ENCODE peak calls at places on chromosomes 13 and 19, in eight cellular contexts. O, W, N, E, R, M, Y and J are unnamed samples.

GRCh38 chr19:15447057-15447456 is 2.7 kb downstream of the WIZ start:
- DNase-seq in W (no peak), E (no peak), O (no peak), N (no peak), R (no peak), M (no peak), Y (no peak), J (no peak)

GRCh38 chr13:42859760-42860159 is 78.4 kb downstream of the FAM216B start:
- DNase-seq in O (no peak), E (no peak), N (no peak), M (no peak), R (no peak), Y (no peak), W (no peak), J (no peak)

GRCh38 chr13:25217023-25217909 is 45.2 kb upstream of the AMER2 start:
- DNase-seq in W (peak; percentile 13), E (peak; percentile 2), N (no peak), O (no peak), R (no peak), Y (no peak), M (no peak), J (no peak)

GRCh38 chr19:15107056-15108010 is at the start of gene SYDE1:
- DNase-seq in N (no peak), O (no peak), Y (no peak), M (no peak), W (peak; percentile 63), E (peak; percentile 72), R (no peak), J (no peak)

GRCh38 chr19:10271543-10272086 is 695 bp downstream of the ICAM1 start:
- DNase-seq in N (no peak), Y (peak; percentile 70), E (peak; percentile 37), R (no peak), O (peak; percentile 90), M (no peak), W (no peak), J (no peak)

GRCh38 chr13:67754016-67754415 is 523.9 kb upstream of the PCDH9 start:
- DNase-seq in E (no peak), W (no peak), Y (no peak), R (no peak), N (no peak), O (no peak), M (no peak), J (no peak)

GRCh38 chr13:102846261-102847015 is 606 bp downstream of the ERCC5 start:
- DNase-seq in N (no peak), R (peak; percentile 72), M (peak; percentile 16), W (peak; percentile 30), Y (peak; percentile 37), E (peak; percentile 54), O (peak; percentile 69), J (no peak)

GRCh38 chr13:97933736-97934135 is 19.7 kb upstream of the IPO5 start:
- DNase-seq in E (no peak), W (no peak), N (no peak), Y (no peak), M (no peak), R (no peak), O (no peak), J (no peak)

GRCh38 chr13:45289936-45290563 is 50.9 kb downstream of the TPT1 start:
- DNase-seq in R (no peak), Y (no peak), W (no peak), O (no peak), M (no peak), E (no peak), N (no peak), J (no peak)

GRCh38 chr13:101170306-101170705 is 246.0 kb downstream of the NALCN start:
- DNase-seq in Y (no peak), O (no peak), M (no peak), W (no peak), E (no peak), R (no peak), N (no peak), J (no peak)

GRCh38 chr13:91526543-91527033 is 128.2 kb downstream of the GPC5 start:
- DNase-seq in M (no peak), W (no peak), N (no peak), R (no peak), Y (no peak), O (no peak), E (no peak), J (no peak)

GRCh38 chr19:29367701-29368306 is 154.9 kb upstream of the UQCRFS1 start:
- DNase-seq in W (no peak), Y (no peak), E (no peak), N (no peak), R (no peak), O (no peak), M (no peak), J (peak; percentile 31)

GRCh38 chr13:85266331-85266730 is 532.9 kb downstream of the SLITRK6 start:
- DNase-seq in R (no peak), O (no peak), W (no peak), N (no peak), Y (no peak), M (no peak), E (no peak), J (no peak)

GRCh38 chr13:85261757-85262346 is 537.4 kb downstream of the SLITRK6 start:
- DNase-seq in O (peak; percentile 27), N (no peak), W (peak; percentile 22), Y (no peak), E (no peak), R (no peak), M (no peak), J (no peak)

GRCh38 chr13:85265296-85265695 is 533.9 kb downstream of the SLITRK6 start:
- DNase-seq in Y (no peak), O (no peak), E (no peak), N (no peak), M (no peak), W (no peak), R (no peak), J (no peak)

GRCh38 chr13:85260896-85261295 is 538.3 kb downstream of the SLITRK6 start:
- DNase-seq in M (no peak), N (no peak), R (no peak), W (no peak), O (no peak), E (no peak), Y (no peak), J (no peak)

DNA sequence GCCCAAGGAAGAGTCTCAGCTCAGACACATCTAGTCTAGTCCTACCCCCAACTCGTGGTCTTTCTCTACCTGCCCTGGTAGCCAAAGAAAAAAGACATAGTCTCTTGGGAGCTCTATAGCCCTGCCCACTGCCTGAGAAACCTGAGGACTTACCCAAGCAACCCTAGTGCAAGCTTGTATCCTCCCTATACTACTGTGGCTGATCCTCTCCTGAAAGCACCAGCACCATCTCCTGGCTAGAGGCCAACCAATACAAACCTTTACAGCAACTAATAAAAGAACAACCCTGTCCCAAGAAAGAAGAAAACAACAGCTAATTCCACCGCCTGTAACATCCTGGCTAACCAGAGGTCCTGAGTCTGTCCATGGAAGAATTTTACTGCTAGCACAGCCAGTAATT is 532.4 kb downstream of the SLITRK6 start:
- DNase-seq in N (no peak), M (no peak), W (no peak), R (no peak), Y (no peak), E (no peak), O (no peak), J (no peak)
- TF ChIP-seq CTCF in N (no peak), M (no peak), W (no peak), R (no peak), Y (no peak), E (no peak), O (no peak), J (no peak)

DNA sequence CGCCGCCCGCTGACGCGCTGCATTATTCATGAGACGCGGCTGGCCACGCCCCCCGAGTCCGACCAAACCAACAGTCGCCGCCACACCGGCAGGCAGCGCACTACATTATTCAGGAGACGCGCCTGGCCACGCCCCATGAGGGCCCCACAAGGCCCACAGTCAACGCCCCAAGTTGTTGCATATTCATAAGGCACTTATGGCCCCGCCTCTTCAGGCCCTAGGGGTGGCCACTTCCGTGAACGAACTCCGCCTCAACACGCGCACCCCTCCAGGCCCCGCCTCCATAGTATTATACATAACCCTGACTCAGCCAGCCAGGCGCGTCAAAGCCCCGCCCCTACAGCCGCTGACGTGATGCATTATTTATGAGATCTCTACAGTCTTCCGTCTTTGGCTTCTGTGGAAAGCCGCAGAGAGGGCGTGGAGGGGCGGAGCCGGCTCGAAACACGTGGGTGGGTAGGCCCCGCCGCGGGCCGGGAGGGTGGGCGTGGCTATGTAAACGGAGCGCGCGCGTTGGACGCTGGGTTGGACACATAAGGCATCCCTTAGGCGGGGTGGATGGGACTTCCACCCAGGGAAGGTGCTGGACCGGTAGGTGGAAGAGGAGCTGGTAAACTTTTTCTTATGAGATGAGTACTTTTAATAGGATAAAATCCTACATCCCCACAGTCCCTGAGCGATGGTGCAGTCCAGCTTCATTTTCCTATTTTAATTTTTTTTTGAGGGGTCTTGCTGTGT is 423 bp upstream of the ELL start:
- DNase-seq in R (peak; percentile 100), N (peak; percentile 100), Y (peak; percentile 99), E (peak; percentile 100), O (peak; percentile 100), M (peak; percentile 100), W (peak; percentile 99), J (peak; percentile 100)
- TF ChIP-seq CTCF in R (peak; percentile 38), N (no peak), Y (no peak), E (peak; percentile 32), O (no peak), M (no peak), W (no peak), J (peak; percentile 27)

GRCh38 chr13:85816413-85816812 is 17.2 kb upstream of the SLITRK6 start:
- DNase-seq in R (no peak), E (no peak), W (peak; percentile 0), N (no peak), O (no peak), M (no peak), Y (no peak), J (no peak)
- TF ChIP-seq CTCF in R (no peak), E (no peak), W (peak; percentile 17), N (no peak), O (peak; percentile 59), M (peak; percentile 33), Y (no peak), J (peak; percentile 66)

DNA sequence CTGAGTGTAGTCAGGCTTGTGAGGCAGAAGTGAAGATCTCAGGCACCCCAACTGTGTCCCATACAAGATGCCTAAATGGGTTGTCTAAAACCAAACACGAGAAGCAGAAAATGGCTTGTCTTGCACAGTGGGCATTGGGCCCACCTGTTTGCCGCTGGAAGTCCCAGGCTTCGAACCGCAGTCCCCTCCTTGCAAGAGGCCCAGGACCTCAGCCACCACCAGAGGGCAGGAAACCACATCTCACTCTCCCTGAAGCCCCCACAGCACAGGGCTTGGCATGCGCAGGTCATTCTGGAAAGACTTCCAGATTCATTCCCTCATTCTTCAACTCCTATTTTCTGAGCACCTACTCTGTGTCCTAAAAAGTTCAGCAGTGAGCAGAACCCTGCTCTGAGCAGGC is 973.7 kb downstream of the UQCRFS1 start:
- DNase-seq in W (no peak), O (peak; percentile 11), Y (no peak), M (peak; percentile 14), E (peak; percentile 3), R (no peak), N (no peak), J (no peak)
- TF ChIP-seq CTCF in W (no peak), O (peak; percentile 71), Y (no peak), M (peak; percentile 60), E (peak; percentile 23), R (no peak), N (no peak), J (peak; percentile 66)

GRCh38 chr13:63625869-63626268 is 2210.2 kb upstream of the PCDH20 start:
- DNase-seq in O (no peak), Y (no peak), W (peak; percentile 6), R (no peak), E (no peak), N (no peak), M (no peak), J (no peak)
- TF ChIP-seq CTCF in O (no peak), Y (no peak), W (no peak), R (no peak), E (no peak), N (no peak), M (no peak), J (no peak)

GRCh38 chr19:2952953-2953481 is 8.2 kb upstream of the ZNF77 start:
- DNase-seq in W (peak; percentile 56), R (peak; percentile 77), Y (peak; percentile 59), E (peak; percentile 55), M (peak; percentile 45), O (peak; percentile 31), N (no peak), J (no peak)
- TF ChIP-seq CTCF in W (no peak), R (peak; percentile 21), Y (peak; percentile 41), E (peak; percentile 33), M (peak; percentile 47), O (peak; percentile 30), N (no peak), J (peak; percentile 28)